ENCODE peak calls at places on chromosome 20, in six cellular contexts. B is spleen, V is HL-60, Z is HCT116, K is breast epithelium, W is GM23338. A is an unnamed sample.

GRCh38 chr20:18853946-18854646 is 40.5 kb downstream of the SCP2D1 start:
- DNase-seq in B (no peak), V (no peak), Z (no peak), K (no peak), W (no peak), A (no peak)

GRCh38 chr20:45049904-45050471 is 50.9 kb downstream of the KCNS1 start:
- DNase-seq in B (no peak), V (no peak), Z (no peak), K (no peak), W (no peak), A (no peak)

GRCh38 chr20:23435675-23436539 is 3.6 kb upstream of the CSTL1 start:
- DNase-seq in B (no peak), V (no peak), Z (no peak), K (peak; percentile 75), W (no peak), A (no peak)

GRCh38 chr20:51326241-51326819 is 216.2 kb downstream of the NFATC2 start:
- DNase-seq in B (no peak), V (no peak), Z (peak; percentile 54), K (no peak), W (peak; percentile 84), A (peak; percentile 47)

GRCh38 chr20:41639630-41640029 is 21.5 kb upstream of the CHD6 start:
- DNase-seq in B (no peak), V (no peak), Z (no peak), K (no peak), W (peak; percentile 28), A (no peak)

GRCh38 chr20:19729672-19730071 is 28.4 kb upstream of the RIN2 start:
- DNase-seq in B (no peak), V (no peak), Z (no peak), K (no peak), W (no peak), A (no peak)

GRCh38 chr20:1391640-1392442 is 1.0 kb downstream of the FKBP1A start:
- DNase-seq in B (peak; percentile 81), V (no peak), Z (no peak), K (no peak), W (peak; percentile 64), A (no peak)

GRCh38 chr20:3471397-3472021 is 691 bp downstream of the ATRN start:
- DNase-seq in B (no peak), V (no peak), Z (no peak), K (no peak), W (peak; percentile 33), A (no peak)

GRCh38 chr20:56631318-56631989 is 2.3 kb downstream of the TFAP2C start:
- DNase-seq in B (no peak), V (no peak), Z (no peak), K (no peak), W (peak; percentile 46), A (no peak)

GRCh38 chr20:63830821-63831593 is at the start of gene ZBTB46:
- DNase-seq in B (peak; percentile 85), V (no peak), Z (no peak), K (no peak), W (peak; percentile 68), A (peak; percentile 94)

GRCh38 chr20:53613748-53614147 is 20.1 kb upstream of the ZNF217 start:
- DNase-seq in B (no peak), V (no peak), Z (no peak), K (no peak), W (no peak), A (no peak)

GRCh38 chr20:23159256-23159922 is 73.3 kb upstream of the CD93 start:
- DNase-seq in B (no peak), V (no peak), Z (no peak), K (no peak), W (no peak), A (no peak)

GRCh38 chr20:60055740-60056139 is 97.5 kb downstream of the CDH26 start:
- DNase-seq in B (peak; percentile 89), V (peak; percentile 98), Z (no peak), K (no peak), W (no peak), A (no peak)

GRCh38 chr20:59571591-59572314 is 32.6 kb upstream of the PHACTR3 start:
- DNase-seq in B (peak; percentile 86), V (peak; percentile 28), Z (peak; percentile 12), K (no peak), W (peak; percentile 87), A (peak; percentile 70)

GRCh38 chr20:25659999-25660398 is 36.2 kb upstream of the NANP start:
- DNase-seq in B (no peak), V (no peak), Z (no peak), K (no peak), W (no peak), A (no peak)

GRCh38 chr20:2103454-2104153 is 2.0 kb downstream of the STK35 start:
- DNase-seq in B (no peak), V (no peak), Z (no peak), K (no peak), W (peak; percentile 15), A (no peak)

GRCh38 chr20:33272155-33272873 is 10.7 kb upstream of the BPIFB1 start:
- DNase-seq in B (no peak), V (no peak), Z (no peak), K (no peak), W (no peak), A (no peak)

GRCh38 chr20:33276303-33277113 is 6.5 kb upstream of the BPIFB1 start:
- DNase-seq in B (no peak), V (no peak), Z (no peak), K (no peak), W (no peak), A (no peak)

GRCh38 chr20:33275871-33276270 is 7.1 kb upstream of the BPIFB1 start:
- DNase-seq in B (no peak), V (no peak), Z (no peak), K (no peak), W (no peak), A (no peak)

GRCh38 chr20:33275215-33275614 is 7.8 kb upstream of the BPIFB1 start:
- DNase-seq in B (no peak), V (no peak), Z (no peak), K (no peak), W (no peak), A (no peak)

DNA sequence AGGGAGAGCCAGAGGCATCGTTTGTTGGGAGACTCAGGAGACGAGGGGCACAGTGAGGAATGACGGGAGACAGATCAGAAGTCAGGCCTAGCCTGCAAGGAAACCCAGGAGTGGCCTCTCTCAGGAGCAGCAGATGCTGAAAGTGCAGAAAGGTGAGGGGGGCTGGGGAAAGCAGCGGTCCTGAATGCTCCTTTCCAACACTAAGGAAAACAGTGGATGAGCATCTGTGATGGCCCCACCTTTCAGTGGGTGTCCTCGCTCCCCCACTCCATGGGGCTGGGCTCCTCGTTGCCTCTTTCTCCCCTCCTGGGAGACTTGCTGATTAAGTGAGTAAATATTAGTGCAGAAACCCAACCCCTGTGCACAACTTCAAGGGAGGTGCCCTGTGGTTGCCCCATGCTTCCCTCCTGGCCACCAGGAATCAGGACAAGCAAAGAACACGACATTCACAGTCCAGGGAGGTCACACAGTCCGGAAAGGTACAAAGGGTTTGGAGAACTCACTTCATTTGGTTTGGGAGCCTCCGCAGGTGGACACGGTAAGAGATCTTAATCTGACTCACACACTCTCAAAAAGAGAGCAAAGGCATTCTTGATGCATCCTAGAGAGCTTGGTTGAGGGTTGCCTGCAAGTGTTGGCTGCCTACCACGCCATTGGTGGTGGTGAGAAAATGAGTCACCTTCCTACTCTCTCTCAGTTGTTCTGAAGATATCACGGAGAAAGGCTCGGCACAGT is 9.7 kb upstream of the BPIFB1 start:
- DNase-seq in B (no peak), V (no peak), Z (no peak), K (no peak), W (no peak), A (no peak)
- TF ChIP-seq POLR2AphosphoS5 in B (no peak), V (no peak), Z (no peak), K (no peak), W (no peak), A (no peak)

DNA sequence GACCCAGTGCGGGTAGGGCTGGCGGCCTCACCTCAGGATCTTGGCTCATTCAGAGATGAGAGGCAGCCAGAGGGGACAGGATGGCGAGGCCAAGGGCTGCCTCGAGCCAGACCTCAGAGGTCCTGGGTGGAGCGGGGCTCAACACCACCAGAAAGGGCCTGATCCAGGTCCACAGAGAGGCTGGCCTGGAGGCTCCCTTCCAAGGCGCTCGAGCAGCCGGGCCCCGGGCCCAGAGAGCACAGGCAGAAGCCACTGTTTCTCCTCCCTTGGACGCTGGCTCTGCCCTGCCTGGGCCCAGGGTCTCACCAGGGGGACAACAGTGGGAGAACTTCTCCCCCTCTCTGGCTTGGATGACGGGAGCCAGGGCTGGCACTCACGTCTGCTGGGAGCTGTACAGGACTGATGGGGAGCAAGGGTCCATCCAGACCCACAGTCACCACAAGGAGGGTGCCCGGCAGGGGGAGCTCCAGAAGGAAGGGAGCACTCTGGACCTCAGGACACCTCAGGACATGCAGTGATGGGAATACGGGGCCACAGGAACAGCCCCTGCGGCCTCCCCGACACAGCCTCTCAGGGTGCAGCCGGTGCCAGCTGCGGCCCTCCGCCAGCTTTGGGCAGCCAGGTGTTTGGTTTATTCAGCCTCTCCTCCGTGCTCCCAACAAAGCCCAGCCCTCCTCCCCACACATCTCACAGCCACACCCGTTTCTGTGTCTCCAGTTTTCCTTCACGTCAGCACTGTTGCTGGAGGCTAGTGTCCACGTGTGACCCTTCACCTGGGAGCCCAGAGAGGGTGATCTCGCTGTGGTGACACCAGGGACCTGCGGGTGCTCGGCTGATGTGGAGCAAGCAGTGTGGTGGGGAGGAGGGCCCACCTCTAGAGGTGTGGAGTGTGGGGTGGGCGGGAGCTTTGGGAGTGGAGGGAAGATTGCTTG is 8.7 kb downstream of the RPS21 start:
- DNase-seq in B (no peak), V (no peak), Z (no peak), K (no peak), W (no peak), A (no peak)
- TF ChIP-seq POLR2AphosphoS5 in B (no peak), V (no peak), Z (no peak), K (no peak), W (no peak), A (no peak)

DNA sequence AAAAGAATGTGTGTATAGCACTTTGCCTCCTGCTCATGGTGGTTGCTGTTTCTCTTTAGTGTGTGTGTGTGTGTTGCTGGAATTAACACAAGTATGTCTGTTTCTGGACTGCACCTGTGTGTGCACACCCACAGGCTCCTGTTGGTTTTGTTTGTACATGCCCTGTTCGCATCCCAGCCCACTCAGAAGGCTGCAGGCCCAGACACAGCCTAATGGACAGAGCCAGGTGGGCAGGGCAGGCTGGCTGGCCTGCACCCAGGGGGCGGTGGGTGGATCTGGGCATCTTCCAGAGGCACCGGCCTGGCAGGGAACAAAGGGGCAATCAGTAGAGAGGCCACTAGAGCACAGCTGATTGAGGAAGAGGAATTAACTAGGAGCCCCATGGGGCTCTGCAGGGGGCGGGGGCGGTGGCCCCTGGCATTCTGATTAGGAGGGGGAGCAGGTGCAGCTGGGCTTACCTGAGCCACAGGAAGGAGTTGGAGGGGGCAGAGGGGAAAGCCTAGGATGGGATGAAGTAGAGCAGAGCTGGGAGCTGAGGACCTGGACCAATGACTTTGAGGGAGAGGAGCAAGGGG is 21.9 kb downstream of the CD40 start:
- DNase-seq in B (no peak), V (no peak), Z (no peak), K (no peak), W (peak; percentile 45), A (no peak)
- TF ChIP-seq POLR2AphosphoS5 in B (no peak), V (no peak), Z (no peak), K (no peak), W (no peak), A (no peak)

GRCh38 chr20:6590891-6591679 is 176.4 kb upstream of the BMP2 start:
- DNase-seq in B (no peak), V (no peak), Z (no peak), K (no peak), W (no peak), A (no peak)
- TF ChIP-seq POLR2AphosphoS5 in B (no peak), V (no peak), Z (no peak), K (no peak), W (no peak), A (no peak)

A was measured in GM12892.